ENCODE peak calls at places on chromosomes 11 and 22, in four cellular contexts. O, V, F and E are unnamed samples.

GRCh38 chr11:75145972-75146519 is 4.9 kb upstream of the SLCO2B1 start:
- DNase-seq in F (no peak), V (no peak), O (no peak), E (no peak)

GRCh38 chr22:22421392-22421791 is 87.2 kb downstream of the ZNF280B start:
- DNase-seq in V (no peak), F (no peak), O (no peak), E (no peak)

GRCh38 chr11:121932646-121933185 is 183.3 kb downstream of the BLID start:
- DNase-seq in V (no peak), O (no peak), F (no peak), E (no peak)

GRCh38 chr22:19612866-19613572 is 88.8 kb upstream of the CLDN5 start:
- DNase-seq in O (no peak), F (no peak), V (no peak), E (no peak)

GRCh38 chr11:108915666-108916065 is 250.8 kb downstream of the DDX10 start:
- DNase-seq in V (no peak), O (no peak), F (no peak), E (no peak)

GRCh38 chr22:38203090-38203810 is 1.5 kb downstream of the MAFF start:
- DNase-seq in O (no peak), F (peak; percentile 85), V (no peak), E (peak; percentile 85)

GRCh38 chr22:32206774-32207758 is 2.2 kb upstream of the RFPL2 start:
- DNase-seq in F (peak; percentile 46), V (no peak), O (no peak), E (no peak)

GRCh38 chr11:26187639-26188038 is 144.3 kb upstream of the ANO3 start:
- DNase-seq in V (no peak), O (no peak), F (no peak), E (no peak)

GRCh38 chr11:117600976-117601708 is 195.9 kb downstream of the DSCAML1 start:
- DNase-seq in V (no peak), F (no peak), O (no peak), E (no peak)

GRCh38 chr22:20982563-20982882 is 426 bp downstream of the LZTR1 start:
- DNase-seq in V (no peak), F (no peak), O (no peak), E (no peak)

GRCh38 chr11:46513934-46514342 is 79.9 kb downstream of the AMBRA1 start:
- DNase-seq in V (no peak), O (peak; percentile 68), F (peak; percentile 39), E (no peak)

GRCh38 chr11:77073328-77074001 is 6.7 kb downstream of the CAPN5 start:
- DNase-seq in V (peak; percentile 81), F (peak; percentile 93), O (peak; percentile 93), E (peak; percentile 60)

GRCh38 chr11:32332990-32333334 is 102.4 kb downstream of the WT1 start:
- DNase-seq in O (no peak), V (no peak), F (no peak), E (no peak)

DNA sequence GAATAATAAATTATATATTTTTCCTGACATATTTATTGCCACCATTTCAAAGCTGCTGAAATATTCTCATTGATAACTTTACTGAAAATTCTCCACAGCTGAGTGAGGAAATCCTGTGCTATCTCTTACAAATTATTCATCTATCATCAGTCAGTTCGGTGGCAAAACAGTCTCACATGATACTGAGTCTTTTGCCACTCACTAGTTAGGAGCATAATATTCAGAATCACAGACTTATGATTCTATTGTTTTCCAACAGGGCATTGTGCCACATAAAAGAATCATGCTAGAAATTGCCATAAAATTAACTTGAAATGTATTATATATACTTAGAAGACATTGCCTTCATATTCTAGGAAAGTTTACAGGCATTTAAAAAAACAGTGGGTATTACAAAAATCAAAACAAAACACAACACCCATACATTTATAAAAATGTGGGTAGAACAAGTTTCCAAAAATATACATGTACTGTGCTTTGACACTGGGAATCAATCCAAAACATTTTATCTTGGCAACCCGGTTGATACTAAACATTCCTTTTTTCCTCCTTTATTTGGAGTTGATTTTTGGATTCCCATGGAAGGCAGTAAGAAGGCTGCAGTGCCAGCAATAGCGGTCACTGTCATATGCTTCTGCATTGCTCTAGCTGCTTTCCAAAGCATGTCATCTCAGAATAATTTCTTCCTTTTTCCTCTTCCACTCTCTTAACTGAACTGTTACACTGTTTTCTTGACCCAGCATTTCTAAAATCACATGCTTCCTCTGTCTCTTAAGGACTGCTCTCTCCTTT is 42.5 kb downstream of the ATG16L2 start:
- DNase-seq in F (no peak), O (no peak), V (no peak), E (no peak)
- TF ChIP-seq CTCF in F (no peak), O (peak; percentile 32), V (no peak), E (no peak)

DNA sequence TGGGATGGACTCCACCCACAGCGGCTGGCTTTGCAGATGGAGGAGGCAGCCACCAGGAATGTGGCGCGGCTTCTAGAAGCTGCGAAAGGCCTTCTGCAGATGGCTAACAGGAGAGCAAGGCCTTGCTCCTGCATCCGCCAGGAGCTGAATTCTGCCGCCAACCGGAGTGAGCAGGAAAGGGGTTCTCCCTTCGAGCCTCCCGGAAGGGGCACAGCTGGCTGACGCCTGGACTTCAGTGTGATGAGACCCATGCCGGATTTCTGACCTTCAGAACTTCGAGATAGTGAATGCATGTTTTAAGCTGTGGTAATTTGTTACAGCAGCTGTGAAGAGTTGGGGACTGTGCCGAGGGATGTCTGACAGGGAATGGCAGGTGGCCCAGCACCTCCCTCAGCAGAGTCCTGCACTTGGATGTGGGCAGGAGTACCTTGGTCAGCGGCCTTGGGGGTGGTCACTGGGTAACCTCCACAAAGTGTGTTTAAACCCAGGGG is 7.7 kb downstream of the TBC1D22A start:
- DNase-seq in F (no peak), V (no peak), O (no peak), E (peak; percentile 37)
- H3K4me3 ChIP-seq in F (no peak overlapping the region), V (no peak overlapping the region), O (no peak overlapping the region), E (no peak overlapping the region)

GRCh38 chr11:2149471-2150205 is 10.4 kb upstream of the IGF2 start:
- DNase-seq in V (no peak), O (no peak), F (no peak), E (no peak)
- H3K27me3 ChIP-seq in V (peaks cover 6% of the 10 kb centered on the region), O (peaks cover 11% of the 10 kb centered on the region), F (peaks cover 67% of the 10 kb centered on the region), E (peaks cover 62% of the 10 kb centered on the region)

DNA sequence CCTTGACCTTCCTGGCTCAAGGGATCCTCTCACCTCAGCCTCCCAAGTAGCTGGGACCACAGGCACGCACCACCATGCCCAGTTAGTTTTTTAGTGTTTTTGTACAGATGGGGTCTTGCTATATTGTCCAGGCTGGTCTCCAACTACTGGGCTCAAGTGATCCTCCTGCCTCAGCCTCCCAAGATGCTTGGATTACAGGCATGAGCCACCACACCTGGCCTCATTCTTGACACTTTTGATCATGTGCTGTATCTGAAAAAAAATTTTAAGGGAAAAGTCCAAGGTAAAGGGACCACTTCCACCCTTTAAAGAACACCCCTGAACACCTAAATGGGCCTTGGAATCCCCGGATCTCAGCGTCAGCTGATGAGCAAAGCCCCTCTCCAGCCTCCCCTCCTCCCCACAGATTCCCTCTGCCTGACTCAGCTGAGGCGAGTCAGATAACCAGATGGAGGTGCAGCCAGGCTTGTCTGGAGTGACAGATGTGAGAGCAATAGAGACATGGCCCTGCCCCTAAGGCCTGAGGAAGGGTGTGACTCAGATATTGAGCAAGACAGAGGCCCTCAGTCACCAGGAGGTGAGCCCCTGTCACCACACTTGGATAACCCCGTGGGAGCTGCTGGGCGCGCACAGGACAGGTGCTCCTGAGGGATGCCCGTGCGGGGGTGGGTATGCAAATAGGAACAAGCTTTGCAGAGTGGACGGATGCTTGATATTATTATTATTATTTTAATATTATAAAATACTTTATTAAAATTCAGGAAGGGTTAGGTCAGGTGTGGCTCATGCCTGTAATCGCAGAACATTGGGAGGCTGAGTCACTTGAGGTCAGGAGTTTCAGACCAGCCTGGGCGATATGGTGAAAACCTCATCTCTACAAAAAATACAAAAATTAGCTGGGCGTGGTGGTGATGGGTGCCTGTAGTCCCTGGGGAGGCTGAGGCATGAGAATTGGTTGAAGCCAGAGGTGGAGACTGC is 5.0 kb upstream of the CCDC88B start:
- DNase-seq in V (no peak), O (peak; percentile 74), F (peak; percentile 78), E (peak; percentile 79)
- TF ChIP-seq CTCF in V (no peak), O (no peak), F (peak; percentile 22), E (no peak)

GRCh38 chr11:2531987-2532703 is 87.3 kb downstream of the KCNQ1 start:
- DNase-seq in V (no peak), O (no peak), F (peak; percentile 8), E (peak; percentile 48)

GRCh38 chr11:2533642-2534115 is 88.9 kb downstream of the KCNQ1 start:
- DNase-seq in O (peak; percentile 83), V (no peak), F (peak; percentile 68), E (peak; percentile 84)

GRCh38 chr11:2534131-2534956 is 89.5 kb downstream of the KCNQ1 start:
- DNase-seq in O (no peak), V (no peak), F (peak; percentile 7), E (no peak)

GRCh38 chr11:2531277-2531986 is 86.6 kb downstream of the KCNQ1 start:
- DNase-seq in O (peak; percentile 81), F (peak; percentile 80), V (no peak), E (peak; percentile 83)

DNA sequence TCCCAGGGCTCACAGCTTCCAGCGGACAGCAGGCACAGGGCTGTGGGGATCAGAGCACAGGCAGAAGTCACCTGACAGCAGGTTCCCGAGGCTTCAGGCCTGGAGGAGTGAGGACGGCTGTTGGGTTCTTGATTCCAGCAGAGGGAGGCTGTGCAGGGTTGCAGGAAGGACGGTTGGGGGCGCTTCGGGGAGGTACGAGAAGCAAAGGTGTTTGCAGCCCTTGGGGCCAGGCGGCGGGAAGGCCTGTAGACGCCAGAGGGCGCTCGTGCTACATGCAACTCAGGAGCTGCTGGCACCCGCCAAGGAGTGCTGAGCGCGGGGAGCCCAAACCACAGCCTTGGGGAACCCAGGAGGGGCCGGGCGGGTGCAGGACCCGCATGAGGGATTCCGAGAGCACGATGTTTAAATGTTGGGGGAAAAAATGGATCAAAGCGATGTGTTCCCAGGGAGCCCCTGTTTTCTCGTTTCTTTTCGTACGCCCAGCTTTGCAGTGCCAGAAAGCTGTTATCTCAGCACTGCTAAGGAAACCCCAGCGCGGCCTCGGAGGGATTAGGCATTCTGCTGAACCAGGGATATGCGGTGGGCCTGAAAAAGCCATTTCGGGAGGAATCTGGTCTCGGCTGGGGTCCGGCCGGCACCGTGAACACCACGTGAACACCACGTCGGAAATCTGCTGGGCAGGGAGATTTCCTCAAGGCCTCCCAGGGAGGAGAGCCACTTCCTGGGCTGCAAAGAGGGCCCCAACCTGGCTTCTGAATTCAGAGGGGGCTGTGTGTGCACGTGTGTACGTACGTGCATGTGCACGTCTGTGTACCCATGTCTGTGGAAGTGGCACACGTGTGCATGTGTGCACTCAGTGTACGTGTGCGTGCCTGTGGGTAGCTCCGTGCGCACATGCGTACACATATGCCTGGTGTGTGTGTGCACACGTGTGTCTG is 88.2 kb downstream of the KCNQ1 start:
- DNase-seq in O (peak; percentile 89), F (peak; percentile 93), V (peak; percentile 50), E (peak; percentile 93)
- H3K4me3 ChIP-seq in O (no peak overlapping the region), F (no peak overlapping the region), V (peak overlapping the region; percentile 68), E (peak overlapping the region; percentile 44)